ENCODE peak calls at places on chromosomes 11 and 22, in five cellular contexts. Q, M, D, B and T are unnamed samples.
A peak's percentile ranks its signal among the peaks of the same experiment; 100 is the strongest.

GRCh38 chr11:120043323-120043945 is 94.5 kb downstream of the TRIM29 start:
- DNase-seq in Q (no peak), M (no peak), D (no peak), B (no peak), T (no peak)

GRCh38 chr11:34263462-34264186 is 94.2 kb downstream of the ABTB2 start:
- DNase-seq in Q (peak; percentile 92), M (peak; percentile 70), D (peak; percentile 19), B (peak; percentile 99), T (no peak)

GRCh38 chr22:49209452-49210195 is 618.0 kb downstream of the BRD1 start:
- DNase-seq in Q (no peak), M (no peak), D (no peak), B (no peak), T (no peak)

GRCh38 chr11:61254403-61255025 is 13.5 kb downstream of the PGA5 start:
- DNase-seq in Q (peak; percentile 36), M (peak; percentile 58), D (no peak), B (peak; percentile 34), T (peak; percentile 35)

GRCh38 chr11:75938543-75938942 is 123.5 kb downstream of the UVRAG start:
- DNase-seq in Q (peak; percentile 24), M (peak; percentile 33), D (no peak), B (no peak), T (no peak)

GRCh38 chr11:33930317-33931021 is 38.6 kb upstream of the LMO2 start:
- DNase-seq in Q (no peak), M (peak; percentile 81), D (no peak), B (no peak), T (no peak)

GRCh38 chr11:116059909-116060308 is 555.7 kb upstream of the CADM1 start:
- DNase-seq in Q (no peak), M (no peak), D (no peak), B (no peak), T (no peak)

GRCh38 chr11:117842131-117842941 is 17.8 kb upstream of the FXYD2 start:
- DNase-seq in Q (no peak), M (no peak), D (no peak), B (no peak), T (no peak)

GRCh38 chr22:43168416-43169309 is 17.3 kb downstream of the TSPO start:
- DNase-seq in Q (peak; percentile 35), M (peak; percentile 70), D (peak; percentile 29), B (no peak), T (no peak)

GRCh38 chr22:19109198-19110063 is 12.8 kb downstream of the DGCR2 start:
- DNase-seq in Q (peak; percentile 40), M (peak; percentile 78), D (no peak), B (no peak), T (no peak)

GRCh38 chr11:44755553-44756505 is 29.1 kb downstream of the TSPAN18 start:
- DNase-seq in Q (no peak), M (peak; percentile 91), D (no peak), B (no peak), T (no peak)

GRCh38 chr11:10622108-10622507 is 53.6 kb upstream of the LYVE1 start:
- DNase-seq in Q (no peak), M (no peak), D (no peak), B (no peak), T (no peak)

GRCh38 chr22:24485608-24486007 is 9.5 kb upstream of the UPB1 start:
- DNase-seq in Q (no peak), M (no peak), D (no peak), B (no peak), T (no peak)
- TF ChIP-seq CTCF in Q (peak; percentile 21), M (no peak), D (no peak), B (no peak), T (no peak)

GRCh38 chr11:66002648-66003225 is 434 bp downstream of the BANF1 start:
- DNase-seq in Q (peak; percentile 38), M (peak; percentile 44), D (no peak), B (no peak), T (no peak)
- TF ChIP-seq CTCF in Q (peak; percentile 11), M (peak; percentile 32), D (peak; percentile 41), B (peak; percentile 4), T (peak; percentile 36)

DNA sequence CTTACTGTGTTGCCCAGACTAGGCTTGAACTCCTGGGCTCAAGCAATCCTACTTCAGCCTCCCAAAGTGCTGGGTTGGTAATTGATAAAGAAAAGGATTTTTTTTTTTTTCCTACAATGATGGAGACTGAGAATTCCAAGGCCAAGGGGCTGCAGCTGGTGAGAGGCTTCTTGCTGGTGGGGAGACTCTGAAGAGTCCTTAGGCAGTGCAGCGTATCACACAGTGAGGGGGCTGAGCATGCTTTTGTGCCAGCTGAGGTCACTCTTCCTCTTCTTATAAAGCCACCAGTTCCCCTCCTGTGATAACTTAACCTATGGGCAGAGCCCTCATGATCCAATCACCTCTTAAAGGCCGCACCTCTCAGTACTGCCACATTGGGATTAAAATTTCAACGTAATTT is 28.2 kb upstream of the CCDC81 start:
- DNase-seq in Q (no peak), M (no peak), D (no peak), B (no peak), T (no peak)
- TF ChIP-seq CTCF in Q (no peak), M (no peak), D (no peak), B (no peak), T (no peak)

GRCh38 chr11:83970061-83970671 is 684.0 kb upstream of the CCDC90B start:
- DNase-seq in Q (no peak), M (no peak), D (no peak), B (no peak), T (no peak)

GRCh38 chr11:83972536-83972935 is 686.4 kb upstream of the CCDC90B start:
- DNase-seq in Q (no peak), M (no peak), D (no peak), B (no peak), T (no peak)

GRCh38 chr11:83975984-83976383 is 689.8 kb upstream of the CCDC90B start:
- DNase-seq in Q (no peak), M (no peak), D (no peak), B (no peak), T (no peak)

GRCh38 chr11:83971063-83971462 is 684.9 kb upstream of the CCDC90B start:
- DNase-seq in Q (peak; percentile 59), M (peak; percentile 7), D (no peak), B (no peak), T (no peak)
- TF ChIP-seq CTCF in Q (no peak), M (no peak), D (no peak), B (no peak), T (no peak)

GRCh38 chr11:92340839-92341238 is 116.2 kb downstream of the FAT3 start:
- DNase-seq in Q (peak; percentile 21), M (peak; percentile 22), D (no peak), B (no peak), T (no peak)
- TF ChIP-seq CTCF in Q (peak; percentile 58), M (peak; percentile 39), D (peak; percentile 42), B (peak; percentile 35), T (peak; percentile 70)

GRCh38 chr11:19577849-19578619 is 134.6 kb upstream of the NAV2 start:
- DNase-seq in Q (peak; percentile 85), M (peak; percentile 74), D (peak; percentile 85), B (no peak), T (no peak)

GRCh38 chr11:19576903-19577302 is 135.7 kb upstream of the NAV2 start:
- DNase-seq in Q (no peak), M (no peak), D (no peak), B (no peak), T (no peak)

GRCh38 chr11:19578871-19579270 is 133.8 kb upstream of the NAV2 start:
- DNase-seq in Q (no peak), M (no peak), D (no peak), B (no peak), T (no peak)

GRCh38 chr11:19576054-19576453 is 136.6 kb upstream of the NAV2 start:
- DNase-seq in Q (no peak), M (no peak), D (no peak), B (no peak), T (no peak)

GRCh38 chr11:19577391-19577831 is 135.2 kb upstream of the NAV2 start:
- DNase-seq in Q (no peak), M (no peak), D (no peak), B (no peak), T (no peak)
- TF ChIP-seq CTCF in Q (no peak), M (no peak), D (no peak), B (no peak), T (no peak)